ENCODE peak calls at places on chromosomes 6 and 20, in four cellular contexts. O is K562, B is GM12878, I is HepG2. L is an unnamed sample.
A peak's percentile ranks its signal among the peaks of the same experiment; 100 is the strongest.

GRCh38 chr20:6388666-6389197 is 265.9 kb upstream of the FERMT1 start:
- DNase-seq in O (no peak), B (no peak), I (no peak), L (no peak)

GRCh38 chr6:118776607-118777549 is 117.1 kb upstream of the ASF1A start:
- DNase-seq in O (peak; percentile 62), I (peak; percentile 64), B (peak; percentile 20), L (peak; percentile 70)

GRCh38 chr6:10855233-10855632 is 16.9 kb upstream of the MAK start:
- DNase-seq in I (no peak), B (no peak), O (no peak), L (no peak)

GRCh38 chr6:81304486-81304885 is 448.0 kb downstream of the TENT5A start:
- DNase-seq in O (no peak), I (no peak), B (no peak), L (no peak)

GRCh38 chr6:47680056-47680455 is 18.3 kb upstream of the ADGRF4 start:
- DNase-seq in B (no peak), I (no peak), O (no peak), L (no peak)

GRCh38 chr20:16395366-16395765 is 177.9 kb downstream of the KIF16B start:
- DNase-seq in B (no peak), I (no peak), O (no peak), L (no peak)

GRCh38 chr6:164266851-164267250 is 852.3 kb downstream of the QKI start:
- DNase-seq in I (no peak), O (no peak), B (no peak), L (no peak)

GRCh38 chr6:34934516-34934915 is 45.5 kb downstream of the ANKS1A start:
- DNase-seq in I (no peak), B (no peak), O (no peak), L (no peak)

GRCh38 chr6:109769213-109769612 is 78.1 kb downstream of the FIG4 start:
- DNase-seq in O (no peak), B (no peak), I (no peak), L (no peak)

GRCh38 chr6:142698751-142699150 is 246.2 kb downstream of the HIVEP2 start:
- DNase-seq in I (no peak), B (no peak), O (no peak), L (peak; percentile 5)

GRCh38 chr6:11824986-11825385 is 46.4 kb upstream of the ADTRP start:
- DNase-seq in O (no peak), B (peak; percentile 91), I (no peak), L (no peak)

GRCh38 chr6:151796842-151797530 is 10.5 kb upstream of the ESR1 start:
- DNase-seq in B (no peak), O (no peak), I (no peak), L (no peak)

GRCh38 chr6:42451595-42452170 is at the start of gene TRERF1:
- DNase-seq in B (no peak), O (peak; percentile 56), I (no peak), L (peak; percentile 55)

GRCh38 chr6:46324706-46325105 is 153.9 kb upstream of the ENPP5 start:
- DNase-seq in I (no peak), B (no peak), O (no peak), L (no peak)

GRCh38 chr6:32566957-32567356 is 22.7 kb downstream of the HLA-DRB1 start:
- DNase-seq in O (no peak), I (no peak), B (no peak), L (no peak)

GRCh38 chr20:61253640-61254511 is 1.8 kb downstream of the CDH4 start:
- DNase-seq in I (no peak), O (no peak), B (no peak), L (peak; percentile 18)

DNA sequence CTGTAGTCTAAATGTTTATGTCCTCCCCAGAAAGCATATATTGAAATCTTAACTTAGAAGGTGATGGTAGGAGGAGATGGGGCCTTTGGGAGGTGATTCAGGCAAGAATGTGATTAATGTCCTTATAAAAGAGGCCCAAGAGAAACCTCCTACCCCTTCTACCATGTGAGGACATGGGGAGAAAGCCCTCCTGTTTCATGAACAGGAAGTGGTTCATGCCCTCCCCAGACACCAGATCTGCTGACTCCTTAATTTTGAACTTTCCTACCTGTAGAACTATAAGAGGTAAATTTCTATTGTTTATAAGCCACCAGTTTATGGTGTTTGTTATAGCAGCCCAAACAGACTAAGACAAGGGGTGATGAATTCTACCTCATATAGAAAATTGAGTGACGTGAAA is 8.7 kb upstream of the ECT2L start:
- DNase-seq in I (no peak), O (no peak), B (no peak), L (no peak)
- TF ChIP-seq CHD4 in I (no peak), O (no peak), B (no peak), L (no peak)

GRCh38 chr20:11769825-11770224 is 147.9 kb upstream of the BTBD3 start:
- DNase-seq in I (no peak), O (no peak), B (no peak), L (no peak)
- TF ChIP-seq CHD4 in I (no peak), O (no peak), B (no peak), L (no peak)

DNA sequence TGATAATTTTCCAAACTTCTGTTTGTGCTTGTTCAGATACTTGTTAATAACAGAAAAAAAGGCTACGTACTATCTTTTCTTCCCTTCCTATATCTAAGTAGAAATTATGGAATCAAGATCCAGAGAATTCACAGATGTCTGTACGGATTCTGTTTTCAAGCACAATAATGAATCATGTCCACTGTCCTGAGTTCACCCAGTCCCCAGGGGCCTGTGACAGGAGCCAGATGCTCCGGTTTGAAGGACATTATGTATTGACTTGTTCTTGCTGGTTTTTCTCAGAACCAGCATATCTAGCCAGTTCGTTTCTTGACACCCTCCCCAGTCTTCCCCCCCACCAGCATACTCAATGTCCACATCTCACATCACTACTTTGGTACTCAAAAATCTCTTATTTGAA is 78.2 kb downstream of the NCOA7 start:
- DNase-seq in I (no peak), B (no peak), O (no peak), L (no peak)
- TF ChIP-seq CHD4 in I (no peak), B (no peak), O (no peak), L (no peak)

DNA sequence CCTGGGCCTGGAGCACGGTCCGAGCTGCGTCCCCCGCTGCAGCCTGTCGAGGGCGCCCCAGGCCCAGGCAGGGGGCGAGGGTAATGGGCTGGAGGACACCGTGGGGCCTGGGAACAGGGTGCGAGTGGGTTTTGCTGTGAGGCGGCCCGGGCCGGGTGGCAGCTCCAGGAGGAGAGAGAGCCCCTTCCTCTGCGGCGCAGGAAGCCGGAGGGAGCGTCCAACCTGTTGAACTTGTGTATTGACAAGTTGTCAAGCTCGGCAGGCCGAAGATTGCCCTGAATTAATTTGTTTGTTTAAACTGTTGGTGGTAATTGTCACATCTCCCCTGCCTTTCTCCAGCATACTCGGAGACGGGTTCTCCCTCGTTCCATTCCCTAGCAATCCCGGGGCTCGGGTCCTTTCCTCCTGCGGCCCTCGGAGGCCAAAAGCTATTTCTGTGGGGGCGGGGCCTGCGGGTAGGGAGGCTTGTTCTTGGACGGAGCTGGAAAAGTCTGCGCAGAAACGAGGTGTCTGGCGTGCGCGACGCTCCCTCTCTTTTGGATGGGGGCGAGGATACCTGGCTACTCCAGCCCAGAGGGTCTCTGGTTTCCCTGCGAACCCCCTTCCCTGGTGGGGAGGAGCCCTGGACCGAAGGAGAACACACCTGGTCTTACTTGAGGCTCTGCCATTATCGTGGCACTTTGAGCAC is 9.9 kb downstream of the NR2E1 start:
- DNase-seq in O (peak; percentile 27), B (no peak), I (no peak), L (no peak)
- TF ChIP-seq CHD4 in O (no peak), B (no peak), I (no peak), L (no peak)

DNA sequence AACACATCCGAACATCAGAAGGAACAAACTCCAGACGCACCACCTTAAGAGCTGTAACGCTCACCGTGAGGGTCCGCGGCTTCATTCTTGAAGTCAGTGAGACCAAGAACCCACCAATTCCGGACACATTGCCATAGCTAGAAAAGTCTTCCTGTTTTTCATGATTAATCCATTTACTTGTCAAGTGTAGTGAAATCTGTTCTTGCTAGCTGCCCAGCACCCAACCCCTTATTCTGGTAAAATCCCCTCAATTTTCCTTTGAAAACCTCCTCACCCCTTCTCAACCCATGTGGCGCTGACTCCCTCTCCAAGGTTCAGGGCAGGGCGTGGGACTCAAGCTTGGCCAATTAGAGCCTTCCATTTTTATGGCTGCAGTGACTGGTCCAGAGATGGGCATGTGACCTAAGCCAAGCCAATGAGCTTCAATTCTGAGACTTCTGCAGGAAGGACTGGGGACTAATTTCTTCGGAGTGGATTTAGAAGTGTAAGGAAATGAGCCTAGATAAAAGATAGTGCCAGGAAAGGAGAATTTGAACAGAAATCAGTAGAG is 9.8 kb upstream of the ZBP1 start:
- DNase-seq in B (no peak), O (no peak), I (no peak), L (no peak)
- TF ChIP-seq CHD4 in B (no peak), O (no peak), I (no peak), L (no peak)

DNA sequence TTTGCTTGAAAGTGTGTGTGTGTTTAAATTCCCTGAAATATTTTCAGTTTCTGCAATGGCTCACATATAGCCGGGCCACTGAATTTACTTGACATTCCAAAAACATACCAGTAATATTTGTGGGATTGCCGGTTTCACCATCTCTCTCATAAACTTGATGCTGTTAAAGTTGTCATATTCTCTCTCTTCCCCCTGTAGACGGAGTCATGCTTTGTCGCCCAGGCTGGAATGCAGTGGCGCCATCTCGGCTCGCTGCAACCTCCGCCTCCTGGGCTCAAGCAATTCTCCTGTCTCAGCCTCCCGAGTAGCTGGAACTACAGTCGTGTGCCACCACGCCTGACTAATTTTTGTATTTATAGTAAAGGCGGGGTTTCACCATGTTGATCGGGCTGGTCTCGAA is 122.2 kb downstream of the TIAM2 start:
- DNase-seq in B (no peak), O (no peak), I (no peak), L (no peak)
- TF ChIP-seq CHD4 in B (no peak), O (no peak), I (no peak), L (no peak)

L was measured in A549.